ENCODE peak calls at places on chromosomes 5 and 9, in eight cellular contexts. One of them, this sample, is unnamed.

GRCh38 chr5:97231025-97231636 is 48.1 kb upstream of the RIOK2 start:
- DNase-seq in sigmoid colon: peak; percentile 64
- DNase-seq in naive thymus-derived CD4-positive, alpha-beta T cell: peak; percentile 47
- DNase-seq in fibroblast of mammary gland: peak; percentile 85
- DNase-seq in BJ: peak; percentile 28
- DNase-seq in lung: no peak
- DNase-seq in breast epithelium: peak; percentile 37
- DNase-seq in vagina: no peak
- DNase-seq in this sample: peak; percentile 82

GRCh38 chr9:34169125-34169524 is 9.7 kb upstream of the UBAP1 start:
- DNase-seq in sigmoid colon: no peak
- DNase-seq in naive thymus-derived CD4-positive, alpha-beta T cell: no peak
- DNase-seq in fibroblast of mammary gland: no peak
- DNase-seq in BJ: no peak
- DNase-seq in lung: no peak
- DNase-seq in breast epithelium: no peak
- DNase-seq in vagina: no peak
- DNase-seq in this sample: no peak

GRCh38 chr5:84088996-84089395 is 295.7 kb downstream of the EDIL3 start:
- DNase-seq in sigmoid colon: no peak
- DNase-seq in naive thymus-derived CD4-positive, alpha-beta T cell: no peak
- DNase-seq in fibroblast of mammary gland: peak; percentile 42
- DNase-seq in BJ: no peak
- DNase-seq in lung: no peak
- DNase-seq in breast epithelium: no peak
- DNase-seq in vagina: no peak
- DNase-seq in this sample: no peak

GRCh38 chr5:118247468-118247867 is 740.9 kb downstream of the DTWD2 start:
- DNase-seq in sigmoid colon: no peak
- DNase-seq in naive thymus-derived CD4-positive, alpha-beta T cell: no peak
- DNase-seq in fibroblast of mammary gland: no peak
- DNase-seq in BJ: no peak
- DNase-seq in lung: no peak
- DNase-seq in breast epithelium: no peak
- DNase-seq in vagina: no peak
- DNase-seq in this sample: no peak

GRCh38 chr5:108989761-108990392 is 242.2 kb downstream of the FER start:
- DNase-seq in sigmoid colon: no peak
- DNase-seq in naive thymus-derived CD4-positive, alpha-beta T cell: no peak
- DNase-seq in fibroblast of mammary gland: peak; percentile 16
- DNase-seq in BJ: peak; percentile 12
- DNase-seq in lung: no peak
- DNase-seq in breast epithelium: no peak
- DNase-seq in vagina: no peak
- DNase-seq in this sample: no peak

GRCh38 chr9:128104171-128104618 is 23.3 kb downstream of the PTGES2 start:
- DNase-seq in sigmoid colon: no peak
- DNase-seq in naive thymus-derived CD4-positive, alpha-beta T cell: no peak
- DNase-seq in fibroblast of mammary gland: no peak
- DNase-seq in BJ: no peak
- DNase-seq in lung: no peak
- DNase-seq in breast epithelium: no peak
- DNase-seq in vagina: no peak
- DNase-seq in this sample: no peak

GRCh38 chr5:219492-219891 is 1.4 kb downstream of the SDHA start:
- DNase-seq in sigmoid colon: no peak
- DNase-seq in naive thymus-derived CD4-positive, alpha-beta T cell: peak; percentile 34
- DNase-seq in fibroblast of mammary gland: peak; percentile 64
- DNase-seq in BJ: no peak
- DNase-seq in lung: no peak
- DNase-seq in breast epithelium: no peak
- DNase-seq in vagina: no peak
- DNase-seq in this sample: peak; percentile 10

GRCh38 chr5:53027913-53028312 is 38.8 kb downstream of the ITGA2 start:
- DNase-seq in sigmoid colon: no peak
- DNase-seq in naive thymus-derived CD4-positive, alpha-beta T cell: no peak
- DNase-seq in fibroblast of mammary gland: peak; percentile 85
- DNase-seq in BJ: no peak
- DNase-seq in lung: no peak
- DNase-seq in breast epithelium: peak; percentile 54
- DNase-seq in vagina: no peak
- DNase-seq in this sample: no peak

GRCh38 chr5:180208038-180208434 is 975 bp downstream of the RASGEF1C start:
- DNase-seq in sigmoid colon: no peak
- DNase-seq in naive thymus-derived CD4-positive, alpha-beta T cell: no peak
- DNase-seq in fibroblast of mammary gland: no peak
- DNase-seq in BJ: no peak
- DNase-seq in lung: no peak
- DNase-seq in breast epithelium: no peak
- DNase-seq in vagina: no peak
- DNase-seq in this sample: no peak

GRCh38 chr5:141172381-141173204 is at the start of gene PCDHB7:
- DNase-seq in sigmoid colon: no peak
- DNase-seq in naive thymus-derived CD4-positive, alpha-beta T cell: no peak
- DNase-seq in fibroblast of mammary gland: peak; percentile 20
- DNase-seq in BJ: no peak
- DNase-seq in lung: no peak
- DNase-seq in breast epithelium: no peak
- DNase-seq in vagina: no peak
- DNase-seq in this sample: no peak

GRCh38 chr9:137276757-137277328 is 683 bp upstream of the TOR4A start:
- DNase-seq in sigmoid colon: peak; percentile 91
- DNase-seq in naive thymus-derived CD4-positive, alpha-beta T cell: no peak
- DNase-seq in fibroblast of mammary gland: peak; percentile 51
- DNase-seq in BJ: no peak
- DNase-seq in lung: peak; percentile 84
- DNase-seq in breast epithelium: no peak
- DNase-seq in vagina: no peak
- DNase-seq in this sample: no peak

GRCh38 chr5:54985301-54986268 is at the start of gene ESM1:
- DNase-seq in sigmoid colon: no peak
- DNase-seq in naive thymus-derived CD4-positive, alpha-beta T cell: no peak
- DNase-seq in fibroblast of mammary gland: peak; percentile 73
- DNase-seq in BJ: peak; percentile 38
- DNase-seq in lung: no peak
- DNase-seq in breast epithelium: no peak
- DNase-seq in vagina: no peak
- DNase-seq in this sample: no peak

GRCh38 chr9:111016046-111017026 is 21.9 kb downstream of the LPAR1 start:
- DNase-seq in sigmoid colon: no peak
- DNase-seq in naive thymus-derived CD4-positive, alpha-beta T cell: no peak
- DNase-seq in fibroblast of mammary gland: peak; percentile 63
- DNase-seq in BJ: no peak
- DNase-seq in lung: no peak
- DNase-seq in breast epithelium: no peak
- DNase-seq in vagina: no peak
- DNase-seq in this sample: no peak

GRCh38 chr5:128905225-128906110 is 59.8 kb upstream of the SLC27A6 start:
- DNase-seq in sigmoid colon: no peak
- DNase-seq in naive thymus-derived CD4-positive, alpha-beta T cell: peak; percentile 43
- DNase-seq in fibroblast of mammary gland: peak; percentile 78
- DNase-seq in BJ: peak; percentile 7
- DNase-seq in lung: no peak
- DNase-seq in breast epithelium: no peak
- DNase-seq in vagina: no peak
- DNase-seq in this sample: no peak

GRCh38 chr9:5801739-5802113 is 31.2 kb downstream of the ERMP1 start:
- DNase-seq in sigmoid colon: no peak
- DNase-seq in naive thymus-derived CD4-positive, alpha-beta T cell: no peak
- DNase-seq in fibroblast of mammary gland: no peak
- DNase-seq in BJ: no peak
- DNase-seq in lung: no peak
- DNase-seq in breast epithelium: no peak
- DNase-seq in vagina: no peak
- DNase-seq in this sample: no peak

GRCh38 chr5:87435144-87435694 is 22.5 kb upstream of the CCNH start:
- DNase-seq in sigmoid colon: no peak
- DNase-seq in naive thymus-derived CD4-positive, alpha-beta T cell: no peak
- DNase-seq in fibroblast of mammary gland: no peak
- DNase-seq in BJ: no peak
- DNase-seq in lung: no peak
- DNase-seq in breast epithelium: no peak
- DNase-seq in vagina: no peak
- DNase-seq in this sample: no peak

GRCh38 chr5:103480246-103480645 is 82.3 kb downstream of the NUDT12 start:
- DNase-seq in sigmoid colon: no peak
- DNase-seq in naive thymus-derived CD4-positive, alpha-beta T cell: no peak
- DNase-seq in fibroblast of mammary gland: no peak
- DNase-seq in BJ: no peak
- DNase-seq in lung: no peak
- DNase-seq in breast epithelium: no peak
- DNase-seq in vagina: no peak
- DNase-seq in this sample: no peak

GRCh38 chr9:128887914-128888350 is 6.0 kb downstream of the LRRC8A start:
- DNase-seq in sigmoid colon: no peak
- DNase-seq in naive thymus-derived CD4-positive, alpha-beta T cell: no peak
- DNase-seq in fibroblast of mammary gland: no peak
- DNase-seq in BJ: no peak
- DNase-seq in lung: no peak
- DNase-seq in breast epithelium: peak; percentile 76
- DNase-seq in vagina: no peak
- DNase-seq in this sample: no peak

GRCh38 chr5:149636861-149637246 is 55.6 kb downstream of the ARHGEF37 start:
- DNase-seq in sigmoid colon: peak; percentile 50
- DNase-seq in naive thymus-derived CD4-positive, alpha-beta T cell: peak; percentile 68
- DNase-seq in fibroblast of mammary gland: peak; percentile 76
- DNase-seq in BJ: no peak
- DNase-seq in lung: peak; percentile 71
- DNase-seq in breast epithelium: no peak
- DNase-seq in vagina: no peak
- DNase-seq in this sample: peak; percentile 89

GRCh38 chr5:148910686-148911361 is 84.4 kb downstream of the ADRB2 start:
- DNase-seq in sigmoid colon: no peak
- DNase-seq in naive thymus-derived CD4-positive, alpha-beta T cell: no peak
- DNase-seq in fibroblast of mammary gland: peak; percentile 68
- DNase-seq in BJ: no peak
- DNase-seq in lung: peak; percentile 58
- DNase-seq in breast epithelium: no peak
- DNase-seq in vagina: no peak
- DNase-seq in this sample: peak; percentile 17

GRCh38 chr9:116168231-116168630 is 14.6 kb downstream of the PAPPA start:
- DNase-seq in sigmoid colon: no peak
- DNase-seq in naive thymus-derived CD4-positive, alpha-beta T cell: no peak
- DNase-seq in fibroblast of mammary gland: no peak
- DNase-seq in BJ: no peak
- DNase-seq in lung: no peak
- DNase-seq in breast epithelium: no peak
- DNase-seq in vagina: no peak
- DNase-seq in this sample: no peak

GRCh38 chr5:72837524-72838096 is 21.1 kb downstream of the TNPO1 start:
- DNase-seq in sigmoid colon: no peak
- DNase-seq in naive thymus-derived CD4-positive, alpha-beta T cell: no peak
- DNase-seq in fibroblast of mammary gland: peak; percentile 42
- DNase-seq in BJ: no peak
- DNase-seq in lung: no peak
- DNase-seq in breast epithelium: no peak
- DNase-seq in vagina: no peak
- DNase-seq in this sample: no peak

GRCh38 chr9:7984713-7985112 is 185.1 kb upstream of the DMAC1 start:
- DNase-seq in sigmoid colon: no peak
- DNase-seq in naive thymus-derived CD4-positive, alpha-beta T cell: no peak
- DNase-seq in fibroblast of mammary gland: no peak
- DNase-seq in BJ: no peak
- DNase-seq in lung: no peak
- DNase-seq in breast epithelium: no peak
- DNase-seq in vagina: no peak
- DNase-seq in this sample: no peak

GRCh38 chr5:134070979-134071849 is 43.3 kb upstream of the TCF7 start:
- DNase-seq in sigmoid colon: peak; percentile 54
- DNase-seq in naive thymus-derived CD4-positive, alpha-beta T cell: no peak
- DNase-seq in fibroblast of mammary gland: no peak
- DNase-seq in BJ: no peak
- DNase-seq in lung: no peak
- DNase-seq in breast epithelium: no peak
- DNase-seq in vagina: no peak
- DNase-seq in this sample: no peak
- H3K4me3 ChIP-seq in sigmoid colon: peak overlapping the region; percentile 34
- H3K4me3 ChIP-seq in naive thymus-derived CD4-positive, alpha-beta T cell: peak overlapping the region; percentile 62
- H3K4me3 ChIP-seq in fibroblast of mammary gland: peak overlapping the region; percentile 17
- H3K4me3 ChIP-seq in BJ: peak overlapping the region; percentile 28
- H3K4me3 ChIP-seq in lung: no peak overlapping the region
- H3K4me3 ChIP-seq in breast epithelium: peak overlapping the region; percentile 66
- H3K4me3 ChIP-seq in vagina: peak overlapping the region; percentile 33
- H3K4me3 ChIP-seq in this sample: peak overlapping the region; percentile 45

DNA sequence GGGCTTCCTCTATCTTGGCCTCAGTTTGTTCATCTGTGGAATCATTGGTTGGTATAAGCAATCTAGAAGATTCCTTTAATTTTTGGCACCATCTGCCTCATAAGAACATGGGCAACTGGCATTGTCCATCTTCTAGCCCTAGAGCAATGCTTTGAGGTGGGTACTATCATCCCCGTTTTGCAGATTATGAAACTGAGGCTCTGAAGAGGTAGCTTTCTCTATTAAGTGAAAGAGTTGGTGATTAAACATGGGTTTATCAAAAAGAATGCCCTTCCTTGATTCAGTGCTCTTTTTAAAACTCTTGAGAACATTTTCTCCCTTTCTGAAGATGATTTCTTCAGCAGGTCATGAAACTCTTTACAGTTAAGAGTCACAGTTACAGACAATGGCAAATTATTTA is 42.4 kb upstream of the TGFBR1 start:
- DNase-seq in sigmoid colon: no peak
- DNase-seq in naive thymus-derived CD4-positive, alpha-beta T cell: no peak
- DNase-seq in fibroblast of mammary gland: no peak
- DNase-seq in BJ: no peak
- DNase-seq in lung: no peak
- DNase-seq in breast epithelium: no peak
- DNase-seq in vagina: no peak
- DNase-seq in this sample: no peak
- H3K4me3 ChIP-seq in sigmoid colon: no peak overlapping the region
- H3K4me3 ChIP-seq in naive thymus-derived CD4-positive, alpha-beta T cell: no peak overlapping the region
- H3K4me3 ChIP-seq in fibroblast of mammary gland: no peak overlapping the region
- H3K4me3 ChIP-seq in BJ: no peak overlapping the region
- H3K4me3 ChIP-seq in lung: no peak overlapping the region
- H3K4me3 ChIP-seq in breast epithelium: no peak overlapping the region
- H3K4me3 ChIP-seq in vagina: no peak overlapping the region
- H3K4me3 ChIP-seq in this sample: no peak overlapping the region

GRCh38 chr5:172280937-172281336 is 2.6 kb downstream of the UBTD2 start:
- DNase-seq in sigmoid colon: no peak
- DNase-seq in naive thymus-derived CD4-positive, alpha-beta T cell: no peak
- DNase-seq in fibroblast of mammary gland: peak; percentile 69
- DNase-seq in BJ: no peak
- DNase-seq in lung: no peak
- DNase-seq in breast epithelium: no peak
- DNase-seq in vagina: no peak
- DNase-seq in this sample: no peak
- H3K4me3 ChIP-seq in sigmoid colon: no peak overlapping the region
- H3K4me3 ChIP-seq in naive thymus-derived CD4-positive, alpha-beta T cell: no peak overlapping the region
- H3K4me3 ChIP-seq in fibroblast of mammary gland: peak overlapping the region; percentile 68
- H3K4me3 ChIP-seq in BJ: no peak overlapping the region
- H3K4me3 ChIP-seq in lung: no peak overlapping the region
- H3K4me3 ChIP-seq in breast epithelium: peak overlapping the region; percentile 97
- H3K4me3 ChIP-seq in vagina: no peak overlapping the region
- H3K4me3 ChIP-seq in this sample: no peak overlapping the region

DNA sequence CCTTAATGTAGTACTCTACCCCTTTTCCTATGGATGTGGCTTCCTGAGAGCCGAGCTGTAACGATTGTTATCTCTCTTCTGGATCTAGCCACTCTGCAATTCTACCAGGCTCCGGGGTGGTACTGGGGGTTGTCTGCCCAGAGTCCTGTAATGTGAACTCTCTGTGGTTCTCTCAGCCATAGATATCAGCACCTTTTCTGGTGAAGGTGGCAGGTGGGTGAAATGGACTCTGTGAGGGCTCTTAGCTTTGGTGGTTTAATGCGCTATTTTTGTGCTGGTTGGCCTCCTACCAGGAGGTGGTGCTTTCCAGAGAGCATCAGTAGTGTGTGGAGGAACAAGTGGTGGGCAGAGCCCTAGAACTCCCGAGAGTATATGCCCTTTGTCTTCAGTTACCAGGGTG is 122.1 kb downstream of the GABRG2 start:
- DNase-seq in sigmoid colon: no peak
- DNase-seq in naive thymus-derived CD4-positive, alpha-beta T cell: no peak
- DNase-seq in fibroblast of mammary gland: no peak
- DNase-seq in BJ: no peak
- DNase-seq in lung: no peak
- DNase-seq in breast epithelium: no peak
- DNase-seq in vagina: no peak
- DNase-seq in this sample: no peak
- H3K4me3 ChIP-seq in sigmoid colon: no peak overlapping the region
- H3K4me3 ChIP-seq in naive thymus-derived CD4-positive, alpha-beta T cell: no peak overlapping the region
- H3K4me3 ChIP-seq in fibroblast of mammary gland: no peak overlapping the region
- H3K4me3 ChIP-seq in BJ: no peak overlapping the region
- H3K4me3 ChIP-seq in lung: no peak overlapping the region
- H3K4me3 ChIP-seq in breast epithelium: no peak overlapping the region
- H3K4me3 ChIP-seq in vagina: no peak overlapping the region
- H3K4me3 ChIP-seq in this sample: no peak overlapping the region